ENCODE peak calls at places on chromosomes 3 and 15, in four cellular contexts. H, Q, E and R are unnamed samples.

GRCh38 chr15:40146037-40146436 is 14.8 kb upstream of the BUB1B start:
- DNase-seq in E (no peak), H (no peak), Q (no peak), R (peak)

GRCh38 chr3:3689601-3690375 is 109.4 kb upstream of the LRRN1 start:
- DNase-seq in H (no peak), E (no peak), Q (no peak), R (no peak)

GRCh38 chr3:170372190-170372879 is 14.8 kb downstream of the SKIL start:
- DNase-seq in Q (no peak), H (no peak), E (no peak), R (no peak)

GRCh38 chr15:66720206-66721010 is 18.4 kb downstream of the SMAD6 start:
- DNase-seq in Q (no peak), E (no peak), H (no peak), R (peak)

GRCh38 chr3:95934181-95934580 is 880.2 kb upstream of the EPHA6 start:
- DNase-seq in Q (no peak), H (no peak), E (no peak), R (no peak)

GRCh38 chr3:46844851-46845250 is 18.4 kb downstream of the MYL3 start:
- DNase-seq in E (no peak), H (no peak), Q (no peak), R (no peak)

GRCh38 chr3:171781711-171782127 is 28.6 kb downstream of the PLD1 start:
- DNase-seq in E (no peak), H (no peak), Q (no peak), R (peak)

GRCh38 chr3:43071313-43071893 is 34.5 kb downstream of the POMGNT2 start:
- DNase-seq in H (no peak), E (no peak), Q (no peak), R (no peak)

GRCh38 chr3:159732172-159733111 is 256.2 kb upstream of the IL12A start:
- DNase-seq in Q (peak), E (peak), H (no peak), R (peak)

GRCh38 chr3:61253756-61254155 is 2.5 kb upstream of the FHIT start:
- DNase-seq in E (no peak), Q (no peak), H (no peak), R (no peak)

GRCh38 chr3:139299261-139300132 is 44.3 kb upstream of the MRPS22 start:
- DNase-seq in E (no peak), Q (no peak), H (no peak), R (peak)

GRCh38 chr3:63390831-63391230 is 112.7 kb downstream of the SYNPR start:
- DNase-seq in H (no peak), E (no peak), Q (no peak), R (peak)

GRCh38 chr3:184261270-184262165 is at the start of gene CAMK2N2:
- DNase-seq in E (peak), H (no peak), Q (peak), R (peak)

GRCh38 chr3:122519693-122520092 is 5.0 kb upstream of the KPNA1 start:
- DNase-seq in Q (no peak), H (no peak), E (no peak), R (no peak)

GRCh38 chr3:126284258-126284904 is 72.8 kb downstream of the KLF15 start:
- DNase-seq in H (no peak), E (no peak), Q (no peak), R (peak)

GRCh38 chr3:42991369-42992315 is 12.5 kb downstream of the GASK1A start:
- DNase-seq in Q (no peak), E (no peak), H (no peak), R (no peak)

GRCh38 chr3:74067296-74067695 is 442.6 kb upstream of the PDZRN3 start:
- DNase-seq in Q (no peak), E (peak), H (no peak), R (peak)

GRCh38 chr15:58048261-58048660 is 17.2 kb downstream of the ALDH1A2 start:
- DNase-seq in E (no peak), H (no peak), Q (no peak), R (no peak)